ENCODE peak calls at places on chromosomes 4 and X, in nine cellular contexts. B is posterior cingulate gyrus; R is activated T-helper 2 cell treated with anti-CD3 and anti-CD28 coated beads, Interferon-gamma antibody, Interleukin-2, Interleukin-4, amounts not matched to agents 10 μg/mL and 5 μg/mL and 100 μg/mL, durations not matched to agents 14 hours and 24 hours and 36 hours; X is type B pancreatic cell; P is naive thymus-derived CD4-positive, alpha-beta T cell; I is T-helper 2 cell; E is kidney tubule cell; S is heart left ventricle; W is activated CD4-positive, alpha-beta T cell treated with anti-CD3 and anti-CD28 coated beads for 48 hours. Z is an unnamed sample.

GRCh38 chrX:154981116-154981411 is 41.5 kb downstream of the F8 start:
- DNase-seq in B (no peak), R (no peak), X (no peak), P (no peak), I (no peak), E (no peak), S (no peak), W (no peak), Z (no peak)

GRCh38 chr4:3295837-3296624 is 3.2 kb downstream of the RGS12 start:
- DNase-seq in B (no peak), R (no peak), X (peak), P (no peak), I (no peak), E (no peak), S (no peak), W (no peak), Z (no peak)

GRCh38 chr4:2070421-2071251 is 11.5 kb downstream of the NAT8L start:
- DNase-seq in B (no peak), R (no peak), X (no peak), P (no peak), I (no peak), E (no peak), S (peak), W (no peak), Z (no peak)

GRCh38 chrX:3639236-3639635 is 74.2 kb downstream of the PRKX start:
- DNase-seq in B (no peak), R (no peak), X (no peak), P (no peak), I (no peak), E (no peak), S (no peak), W (no peak), Z (no peak)

GRCh38 chrX:38770152-38770551 is 31.1 kb upstream of the MID1IP1 start:
- DNase-seq in B (no peak), R (no peak), X (no peak), P (no peak), I (no peak), E (peak), S (no peak), W (no peak), Z (no peak)

GRCh38 chr4:74950200-74950599 is 17.3 kb downstream of the PARM1 start:
- DNase-seq in B (no peak), R (no peak), X (no peak), P (no peak), I (no peak), E (peak), S (no peak), W (no peak), Z (no peak)

GRCh38 chr4:55055529-55055928 is 69.9 kb downstream of the KDR start:
- DNase-seq in B (no peak), R (no peak), X (no peak), P (no peak), I (no peak), E (no peak), S (no peak), W (no peak), Z (no peak)

GRCh38 chrX:68183612-68184214 is 249.6 kb downstream of the OPHN1 start:
- DNase-seq in B (no peak), R (no peak), X (no peak), P (peak), I (no peak), E (peak), S (no peak), W (no peak), Z (peak)

GRCh38 chr4:102557636-102558035 is 56.5 kb downstream of the NFKB1 start:
- DNase-seq in B (no peak), R (no peak), X (no peak), P (no peak), I (no peak), E (no peak), S (no peak), W (no peak), Z (no peak)

GRCh38 chr4:48483777-48484493 is 792 bp downstream of the SLC10A4 start:
- DNase-seq in B (peak), R (no peak), X (no peak), P (peak), I (no peak), E (no peak), S (peak), W (no peak), Z (no peak)

GRCh38 chr4:13766722-13767495 is 139.4 kb upstream of the BOD1L1 start:
- DNase-seq in B (peak), R (no peak), X (no peak), P (no peak), I (no peak), E (no peak), S (no peak), W (no peak), Z (no peak)

GRCh38 chr4:90727938-90728337 is 600.7 kb downstream of the CCSER1 start:
- DNase-seq in B (no peak), R (no peak), X (no peak), P (no peak), I (no peak), E (peak), S (no peak), W (no peak), Z (peak)

GRCh38 chr4:83851261-83852084 is 315.6 kb downstream of the GPAT3 start:
- DNase-seq in B (peak), R (no peak), X (no peak), P (no peak), I (no peak), E (peak), S (no peak), W (no peak), Z (peak)

GRCh38 chr4:133095591-133095990 is 53.5 kb upstream of the PCDH10 start:
- DNase-seq in B (no peak), R (no peak), X (no peak), P (no peak), I (no peak), E (no peak), S (no peak), W (no peak), Z (no peak)

GRCh38 chrX:106898462-106898861 is 4.7 kb downstream of the RIPPLY1 start:
- DNase-seq in B (no peak), R (no peak), X (no peak), P (peak), I (no peak), E (peak), S (no peak), W (peak), Z (peak)

GRCh38 chr4:76260571-76260970 is 9.1 kb downstream of the FAM47E start:
- DNase-seq in B (no peak), R (no peak), X (no peak), P (no peak), I (no peak), E (no peak), S (no peak), W (no peak), Z (no peak)

GRCh38 chr4:43680416-43680815 is 768.2 kb downstream of the KCTD8 start:
- DNase-seq in B (no peak), R (no peak), X (no peak), P (no peak), I (no peak), E (no peak), S (no peak), W (no peak), Z (no peak)

GRCh38 chrX:115625577-115626301 is 64.8 kb downstream of the PLS3 start:
- DNase-seq in B (no peak), R (no peak), X (no peak), P (no peak), I (no peak), E (no peak), S (no peak), W (no peak), Z (no peak)

GRCh38 chr4:40314951-40315350 is 20.2 kb upstream of the CHRNA9 start:
- DNase-seq in B (no peak), R (no peak), X (no peak), P (no peak), I (no peak), E (no peak), S (no peak), W (no peak), Z (no peak)

Z was measured in renal cortical epithelial cell.